ENCODE peak calls at places on chromosomes 4 and X, in six cellular contexts. Z, W, L, S, D and X are unnamed samples.

GRCh38 chrX:109783712-109784109 is 50.7 kb upstream of the ACSL4 start:
- DNase-seq in Z (no peak), W (no peak), L (no peak), S (no peak), D (peak), X (no peak)

GRCh38 chr4:14783011-14783877 is 219.0 kb upstream of the CPEB2 start:
- DNase-seq in Z (no peak), W (peak), L (no peak), S (no peak), D (no peak), X (no peak)

GRCh38 chr4:25810815-25811690 is 51.7 kb downstream of the SEL1L3 start:
- DNase-seq in Z (no peak), W (peak), L (no peak), S (no peak), D (no peak), X (peak)

GRCh38 chr4:20430555-20430954 is 178.8 kb downstream of the SLIT2 start:
- DNase-seq in Z (no peak), W (no peak), L (no peak), S (no peak), D (no peak), X (no peak)

GRCh38 chr4:138217567-138217966 is 24.6 kb downstream of the SLC7A11 start:
- DNase-seq in Z (no peak), W (no peak), L (no peak), S (no peak), D (no peak), X (no peak)

GRCh38 chr4:83516042-83516772 is 19.7 kb upstream of the GPAT3 start:
- DNase-seq in Z (no peak), W (peak), L (peak), S (no peak), D (no peak), X (no peak)

GRCh38 chrX:154002215-154002719 is 17.4 kb downstream of the IRAK1 start:
- DNase-seq in Z (peak), W (peak), L (no peak), S (no peak), D (peak), X (no peak)

GRCh38 chrX:420496-421223 is 34.0 kb upstream of the PPP2R3B start:
- DNase-seq in Z (no peak), W (no peak), L (no peak), S (no peak), D (no peak), X (no peak)

GRCh38 chr4:152708361-152708760 is 28.6 kb upstream of the TMEM154 start:
- DNase-seq in Z (no peak), W (no peak), L (no peak), S (no peak), D (no peak), X (no peak)

GRCh38 chr4:3660086-3660927 is 105.9 kb upstream of the ADRA2C start:
- DNase-seq in Z (no peak), W (no peak), L (no peak), S (no peak), D (no peak), X (no peak)

GRCh38 chr4:123744664-123745290 is 348.2 kb downstream of the SPRY1 start:
- DNase-seq in Z (no peak), W (no peak), L (peak), S (no peak), D (no peak), X (no peak)

GRCh38 chr4:1413687-1414479 is 7.6 kb upstream of the NKX1-1 start:
- DNase-seq in Z (peak), W (peak), L (no peak), S (no peak), D (peak), X (peak)

GRCh38 chr4:141306331-141306730 is 85.6 kb downstream of the ZNF330 start:
- DNase-seq in Z (no peak), W (no peak), L (no peak), S (no peak), D (no peak), X (no peak)

GRCh38 chr4:41963105-41963504 is 18.5 kb upstream of the DCAF4L1 start:
- DNase-seq in Z (no peak), W (peak), L (peak), S (no peak), D (no peak), X (no peak)

GRCh38 chr4:6788123-6788522 is 5.6 kb downstream of the KIAA0232 start:
- DNase-seq in Z (no peak), W (no peak), L (no peak), S (peak), D (no peak), X (no peak)

GRCh38 chr4:86644892-86645291 is 50.8 kb downstream of the PTPN13 start:
- DNase-seq in Z (no peak), W (no peak), L (no peak), S (no peak), D (no peak), X (no peak)

GRCh38 chr4:165844151-165844550 is 28.9 kb upstream of the TLL1 start:
- DNase-seq in Z (no peak), W (no peak), L (peak), S (no peak), D (no peak), X (no peak)

GRCh38 chr4:185849543-185850185 is 37.7 kb upstream of the SORBS2 start:
- DNase-seq in Z (no peak), W (no peak), L (no peak), S (no peak), D (no peak), X (no peak)

GRCh38 chr4:38529189-38530115 is 134.5 kb upstream of the KLF3 start:
- DNase-seq in Z (peak), W (no peak), L (peak), S (no peak), D (peak), X (no peak)

GRCh38 chr4:128862608-128863313 is 53.3 kb downstream of the JADE1 start:
- DNase-seq in Z (no peak), W (no peak), L (peak), S (no peak), D (no peak), X (no peak)

GRCh38 chr4:13236485-13236884 is 247.7 kb downstream of the RAB28 start:
- DNase-seq in Z (no peak), W (no peak), L (no peak), S (no peak), D (no peak), X (no peak)

GRCh38 chr4:17721496-17722360 is 59.7 kb downstream of the FAM184B start:
- DNase-seq in Z (no peak), W (peak), L (no peak), S (no peak), D (no peak), X (no peak)

GRCh38 chr4:17717301-17717700 is 64.1 kb downstream of the FAM184B start:
- DNase-seq in Z (no peak), W (no peak), L (no peak), S (no peak), D (no peak), X (no peak)

GRCh38 chr4:17722361-17722710 is 59.1 kb downstream of the FAM184B start:
- DNase-seq in Z (no peak), W (no peak), L (no peak), S (no peak), D (no peak), X (no peak)

GRCh38 chr4:17718471-17718870 is 63.0 kb downstream of the FAM184B start:
- DNase-seq in Z (no peak), W (no peak), L (no peak), S (no peak), D (no peak), X (no peak)

GRCh38 chr4:17719106-17719505 is 62.3 kb downstream of the FAM184B start:
- DNase-seq in Z (no peak), W (no peak), L (no peak), S (no peak), D (no peak), X (no peak)
- H3K27ac ChIP-seq in Z (no peak), W (no peak), L (no peak), S (no peak), D (no peak), X (no peak)

DNA sequence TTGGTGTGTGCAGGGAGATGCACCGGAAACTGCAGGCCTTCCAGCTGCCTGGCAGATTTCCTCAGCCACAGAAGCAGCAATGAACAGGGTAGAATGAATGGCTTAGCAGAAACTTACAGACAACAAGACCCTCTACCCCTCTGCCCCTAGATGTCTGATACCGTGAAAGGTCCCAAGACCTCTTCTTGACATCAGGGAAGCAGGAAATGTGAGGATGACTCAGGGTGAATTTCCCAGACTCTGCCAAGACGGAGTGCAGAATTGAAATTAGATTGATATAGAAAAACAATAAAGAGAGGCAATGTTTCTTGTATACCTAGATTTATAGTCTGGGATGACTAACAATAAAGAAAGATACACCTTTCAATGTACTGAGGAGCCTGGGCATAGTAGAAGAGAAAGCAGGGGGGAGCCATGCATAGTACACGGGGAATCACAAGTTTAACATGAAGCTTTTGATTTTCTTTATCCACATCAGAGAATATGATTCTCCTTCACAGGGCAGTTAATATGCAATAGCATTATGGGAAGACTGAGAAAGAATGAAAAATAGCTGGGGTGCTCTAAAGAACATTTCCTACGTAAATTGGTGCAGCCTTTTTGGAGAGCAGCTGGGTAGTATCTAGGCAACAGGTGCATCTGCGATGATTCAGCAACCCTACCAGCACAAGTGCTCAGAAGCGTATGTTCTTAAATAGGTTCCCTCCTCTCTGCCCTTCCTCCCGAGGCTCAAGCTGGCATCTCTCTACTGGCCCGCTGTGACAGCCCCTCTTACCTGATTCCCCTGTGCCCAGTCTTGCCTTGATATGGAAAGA is 18.3 kb upstream of the CXCR3 start:
- DNase-seq in Z (peak), W (no peak), L (peak), S (no peak), D (no peak), X (no peak)
- H3K27ac ChIP-seq in Z (no peak), W (no peak), L (peak), S (peak), D (no peak), X (no peak)

GRCh38 chrX:13285229-13285628 is 34.6 kb downstream of the ATXN3L start:
- DNase-seq in Z (no peak), W (no peak), L (no peak), S (no peak), D (no peak), X (no peak)

GRCh38 chrX:13287816-13288215 is 32.0 kb downstream of the ATXN3L start:
- DNase-seq in Z (no peak), W (peak), L (peak), S (no peak), D (no peak), X (no peak)

GRCh38 chrX:13290891-13291614 is 28.8 kb downstream of the ATXN3L start:
- DNase-seq in Z (no peak), W (no peak), L (no peak), S (no peak), D (no peak), X (no peak)

GRCh38 chrX:13285693-13286092 is 34.2 kb downstream of the ATXN3L start:
- DNase-seq in Z (no peak), W (no peak), L (no peak), S (no peak), D (no peak), X (no peak)

GRCh38 chrX:13288671-13289070 is 31.2 kb downstream of the ATXN3L start:
- DNase-seq in Z (no peak), W (no peak), L (no peak), S (no peak), D (no peak), X (no peak)
- H3K27ac ChIP-seq in Z (no peak), W (no peak), L (peak), S (no peak), D (no peak), X (no peak)

DNA sequence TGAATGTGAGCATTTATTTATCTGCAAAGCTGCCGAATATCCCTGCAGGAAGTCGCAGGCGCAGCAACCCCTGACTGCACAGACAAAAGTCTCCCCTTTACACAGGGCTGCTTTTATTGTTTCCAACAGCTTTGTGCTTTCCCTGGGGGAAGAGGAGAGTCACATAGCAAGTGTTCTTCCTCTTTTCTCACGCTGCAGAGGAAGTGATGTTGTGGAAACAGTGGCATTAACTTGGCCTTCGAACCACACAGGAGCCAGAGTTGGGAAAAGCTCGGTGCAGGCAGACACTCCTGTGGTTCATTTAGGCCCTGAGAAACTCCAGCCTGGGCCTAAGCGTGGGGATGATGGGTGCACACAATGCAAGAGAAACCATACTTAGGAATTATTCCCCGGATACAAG is 81.6 kb upstream of the BCOR start:
- DNase-seq in Z (no peak), W (no peak), L (peak), S (no peak), D (no peak), X (no peak)
- H3K27ac ChIP-seq in Z (no peak), W (no peak), L (no peak), S (no peak), D (no peak), X (no peak)

GRCh38 chrX:46582325-46582724 is 8.8 kb downstream of the CHST7 start:
- DNase-seq in Z (no peak), W (no peak), L (peak), S (no peak), D (no peak), X (no peak)
- H3K27ac ChIP-seq in Z (no peak), W (peak), L (peak), S (peak), D (no peak), X (peak)

DNA sequence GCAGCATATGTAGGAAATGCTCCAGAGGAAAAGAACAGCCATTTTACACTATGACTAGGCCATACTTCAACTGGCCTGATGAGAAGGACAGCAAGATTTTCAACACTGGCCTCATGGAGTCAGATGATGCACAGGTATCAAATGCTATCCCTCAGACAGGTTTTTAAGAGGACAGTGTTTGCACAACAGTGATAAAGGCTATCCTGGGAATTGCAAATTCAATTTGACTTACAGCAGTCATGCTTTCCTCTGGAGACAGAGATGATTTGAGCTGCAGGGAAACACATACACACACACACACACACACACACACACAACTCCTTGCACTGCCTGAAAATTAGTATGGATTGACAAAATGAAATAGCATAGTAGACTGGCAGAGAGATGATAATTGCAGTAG is 163.4 kb upstream of the RASGEF1B start:
- DNase-seq in Z (no peak), W (no peak), L (no peak), S (no peak), D (no peak), X (no peak)
- H3K27ac ChIP-seq in Z (no peak), W (no peak), L (no peak), S (no peak), D (no peak), X (no peak)

GRCh38 chr4:102625232-102625930 is 124.2 kb downstream of the NFKB1 start:
- DNase-seq in Z (peak), W (peak), L (peak), S (no peak), D (no peak), X (no peak)
- H3K27ac ChIP-seq in Z (no peak), W (no peak), L (no peak), S (no peak), D (no peak), X (no peak)